ENCODE peak calls at places on chromosome 7, in nine cellular contexts. O is sigmoid colon; L is effector CD4-positive, alpha-beta T cell; T is left cardiac atrium; N is mucosa of descending colon; K is stimulated activated CD4-positive, alpha-beta T cell treated with anti-CD3 and anti-CD28 coated beads, Interleukin-2, amount 100 ng/mL, for 24 hours; Z is SW480; C is neural crest cell; S is cardiac fibroblast. V is an unnamed sample.

GRCh38 chr7:88253640-88254039 is 33.8 kb upstream of the SRI start:
- DNase-seq in O (no peak), L (no peak), T (no peak), N (no peak), K (no peak), Z (no peak), C (no peak), S (no peak), V (no peak)

GRCh38 chr7:473211-473734 is 46.4 kb downstream of the PDGFA start:
- DNase-seq in O (peak; percentile 57), L (no peak), T (peak; percentile 14), N (peak; percentile 36), K (no peak), Z (no peak), C (no peak), S (no peak), V (no peak)

GRCh38 chr7:88391247-88391646 is 84.6 kb upstream of the STEAP4 start:
- DNase-seq in O (no peak), L (no peak), T (no peak), N (no peak), K (no peak), Z (no peak), C (no peak), S (no peak), V (no peak)

GRCh38 chr7:64521409-64521984 is 41.4 kb downstream of the ZNF680 start:
- DNase-seq in O (no peak), L (no peak), T (no peak), N (no peak), K (no peak), Z (no peak), C (no peak), S (no peak), V (no peak)

GRCh38 chr7:90613088-90613498 is 17.0 kb downstream of the CDK14 start:
- DNase-seq in O (no peak), L (no peak), T (no peak), N (no peak), K (peak; percentile 20), Z (no peak), C (no peak), S (peak; percentile 33), V (peak; percentile 78)

GRCh38 chr7:122123746-122124145 is 20.3 kb downstream of the AASS start:
- DNase-seq in O (no peak), L (no peak), T (no peak), N (no peak), K (no peak), Z (no peak), C (no peak), S (no peak), V (no peak)

GRCh38 chr7:84510501-84510900 is 315.9 kb upstream of the SEMA3A start:
- DNase-seq in O (no peak), L (no peak), T (no peak), N (no peak), K (no peak), Z (no peak), C (no peak), S (peak; percentile 38), V (no peak)

GRCh38 chr7:132934017-132934416 is 147.9 kb downstream of the CHCHD3 start:
- DNase-seq in O (no peak), L (no peak), T (no peak), N (no peak), K (no peak), Z (no peak), C (no peak), S (no peak), V (no peak)